ENCODE peak calls at places on chromosome X, in four cellular contexts. G, M, E and Z are unnamed samples. For H3K4me1, the result is how much of the 10 kb centered on the place peaks cover.

GRCh38 chrX:140141444-140142029 is 176.2 kb upstream of the CXorf66 start:
- DNase-seq in E (no peak), M (peak), G (peak), Z (peak)

GRCh38 chrX:71227370-71228062 is 4.5 kb downstream of the GJB1 start:
- DNase-seq in G (no peak), M (no peak), E (no peak), Z (no peak)

GRCh38 chrX:54447461-54447860 is 7.3 kb downstream of the TSR2 start:
- DNase-seq in M (no peak), E (no peak), G (no peak), Z (no peak)

GRCh38 chrX:109654710-109655109 is 29.7 kb upstream of the KCNE5 start:
- DNase-seq in M (no peak), E (no peak), G (no peak), Z (no peak)

GRCh38 chrX:134572816-134573682 is 85.2 kb downstream of the PLAC1 start:
- DNase-seq in M (no peak), G (no peak), E (no peak), Z (no peak)

GRCh38 chrX:151396042-151396826 is 772 bp upstream of the VMA21 start:
- DNase-seq in G (peak), M (peak), E (peak), Z (peak)

GRCh38 chrX:146456058-146456457 is 353.5 kb upstream of the CXorf51B start:
- DNase-seq in E (no peak), G (no peak), M (no peak), Z (no peak)

GRCh38 chrX:69133561-69134542 is 31.4 kb downstream of the PJA1 start:
- DNase-seq in G (no peak), E (peak), M (no peak), Z (peak)

GRCh38 chrX:139930923-139931645 is 1.8 kb downstream of the ATP11C start:
- DNase-seq in E (peak), G (peak), M (peak), Z (peak)

GRCh38 chrX:1894656-1895055 is 279.8 kb downstream of the ASMT start:
- DNase-seq in E (no peak), G (no peak), M (no peak), Z (no peak)

GRCh38 chrX:1393871-1394615 is 2.1 kb upstream of the SLC25A6 start:
- DNase-seq in M (no peak), E (peak), G (no peak), Z (no peak)

GRCh38 chrX:87299563-87300160 is 217.9 kb upstream of the KLHL4 start:
- DNase-seq in M (no peak), E (no peak), G (peak), Z (no peak)

GRCh38 chrX:110669572-110669971 is 126.0 kb downstream of the CHRDL1 start:
- DNase-seq in E (no peak), G (no peak), M (no peak), Z (no peak)

GRCh38 chrX:1281511-1281910 is 12.9 kb downstream of the CSF2RA start:
- DNase-seq in G (no peak), E (no peak), M (no peak), Z (no peak)

GRCh38 chrX:107730298-107730655 is 45.3 kb downstream of the TSC22D3 start:
- DNase-seq in M (no peak), G (no peak), E (no peak), Z (peak)

GRCh38 chrX:25296850-25297249 is 281.1 kb upstream of the ARX start:
- DNase-seq in G (no peak), E (no peak), M (no peak), Z (no peak)

GRCh38 chrX:112642349-112642748 is 37.4 kb downstream of the LHFPL1 start:
- DNase-seq in E (no peak), M (peak), G (peak), Z (peak)

GRCh38 chrX:104681214-104681613 is 115.2 kb downstream of the IL1RAPL2 start:
- DNase-seq in M (no peak), E (no peak), G (no peak), Z (no peak)

GRCh38 chrX:101303790-101304189 is 12.7 kb upstream of the TAF7L start:
- DNase-seq in M (no peak), G (no peak), E (no peak), Z (no peak)

GRCh38 chrX:150874448-150874847 is 24.0 kb downstream of the CD99L2 start:
- DNase-seq in M (no peak), E (no peak), G (no peak), Z (no peak)

GRCh38 chrX:40155617-40156471 is 58.1 kb upstream of the BCOR start:
- DNase-seq in M (no peak), E (peak), G (no peak), Z (no peak)

GRCh38 chrX:40153335-40154221 is 55.8 kb upstream of the BCOR start:
- DNase-seq in M (peak), E (peak), G (peak), Z (peak)

GRCh38 chrX:40154853-40155616 is 57.3 kb upstream of the BCOR start:
- DNase-seq in M (peak), E (peak), G (peak), Z (peak)

GRCh38 chrX:40152706-40153334 is 55.1 kb upstream of the BCOR start:
- DNase-seq in M (peak), E (peak), G (no peak), Z (peak)

GRCh38 chrX:40154229-40154852 is 56.6 kb upstream of the BCOR start:
- DNase-seq in M (no peak), E (peak), G (no peak), Z (peak)
- H3K4me1 ChIP-seq in M (under half), E (under half), G (under half), Z (under half)

GRCh38 chrX:10576777-10577444 is 43.5 kb downstream of the MID1 start:
- DNase-seq in M (no peak), G (no peak), E (peak), Z (peak)

GRCh38 chrX:10577863-10578262 is 42.5 kb downstream of the MID1 start:
- DNase-seq in G (no peak), M (no peak), E (no peak), Z (no peak)

GRCh38 chrX:10582215-10582733 is 38.1 kb downstream of the MID1 start:
- DNase-seq in M (no peak), G (no peak), E (no peak), Z (no peak)

GRCh38 chrX:10579018-10579752 is 41.2 kb downstream of the MID1 start:
- DNase-seq in E (no peak), G (no peak), M (no peak), Z (no peak)

DNA sequence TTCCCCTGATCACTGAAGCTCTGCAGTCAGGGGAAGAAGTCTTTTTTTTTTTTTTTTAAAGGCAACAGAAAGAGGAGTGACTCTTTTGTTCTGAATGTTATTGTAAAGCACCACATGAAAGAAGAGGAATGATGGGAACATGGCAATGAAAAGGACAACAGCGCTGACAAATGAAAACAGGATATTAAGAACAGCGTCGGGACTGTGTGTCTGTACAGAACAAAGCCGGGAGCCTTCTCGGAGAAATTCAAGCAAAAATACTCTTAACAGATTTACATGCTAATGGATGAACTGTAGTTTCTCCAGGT is 40.7 kb downstream of the MID1 start:
- DNase-seq in E (no peak), G (no peak), M (no peak), Z (no peak)
- H3K4me1 ChIP-seq in E (under half), G (under half), M (under half), Z (under half)

GRCh38 chrX:148459343-148459742 is 41.1 kb upstream of the AFF2 start:
- DNase-seq in E (no peak), M (no peak), G (no peak), Z (no peak)
- H3K4me1 ChIP-seq in E (under half), M (under half), G (under half), Z (under half)

GRCh38 chrX:154332561-154332960 is 37.0 kb downstream of the TKTL1 start:
- DNase-seq in G (no peak), M (no peak), E (peak), Z (no peak)

GRCh38 chrX:154325541-154325940 is 29.9 kb downstream of the TKTL1 start:
- DNase-seq in E (no peak), G (no peak), M (no peak), Z (peak)

GRCh38 chrX:154327026-154327820 is 31.6 kb downstream of the TKTL1 start:
- DNase-seq in G (peak), E (no peak), M (peak), Z (peak)

GRCh38 chrX:154328646-154329045 is 33.1 kb downstream of the TKTL1 start:
- DNase-seq in M (no peak), E (no peak), G (no peak), Z (no peak)

GRCh38 chrX:154329284-154329683 is 33.7 kb downstream of the TKTL1 start:
- DNase-seq in M (no peak), G (no peak), E (no peak), Z (no peak)
- H3K4me1 ChIP-seq in M (under half), G (under half), E (under half), Z (under half)

GRCh38 chrX:136202889-136203288 is 48.3 kb downstream of the MAP7D3 start:
- DNase-seq in M (no peak), E (no peak), G (no peak), Z (no peak)
- H3K4me1 ChIP-seq in M (under half), E (under half), G (under half), Z (under half)

GRCh38 chrX:24153175-24153795 is 3.8 kb downstream of the ZFX start:
- DNase-seq in G (no peak), M (no peak), E (no peak), Z (no peak)

GRCh38 chrX:24153796-24154189 is 4.3 kb downstream of the ZFX start:
- DNase-seq in G (no peak), E (no peak), M (no peak), Z (no peak)

GRCh38 chrX:24156177-24156576 is 6.6 kb downstream of the ZFX start:
- DNase-seq in G (no peak), M (no peak), E (no peak), Z (no peak)

GRCh38 chrX:24154490-24155034 is 5.0 kb downstream of the ZFX start:
- DNase-seq in E (no peak), G (no peak), M (no peak), Z (no peak)

DNA sequence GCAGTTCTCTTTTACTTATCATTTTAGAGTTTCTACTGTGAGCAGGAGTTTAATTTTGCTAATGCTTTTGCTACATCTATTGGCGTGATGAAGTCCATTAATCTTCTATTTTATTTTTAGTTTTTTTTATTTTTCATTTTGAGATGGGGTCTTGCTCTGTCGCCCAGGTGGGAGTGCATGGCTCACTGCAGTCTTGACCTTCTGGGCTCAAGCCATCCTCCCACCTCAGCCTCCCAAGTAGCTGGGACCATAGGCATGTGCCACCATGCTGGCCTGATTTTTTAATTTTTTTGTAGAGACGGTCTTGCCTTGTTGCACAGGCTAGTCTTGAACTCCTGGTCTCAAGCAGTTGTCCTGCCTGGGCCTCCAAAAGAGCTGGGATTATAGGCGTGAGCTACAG is 9.4 kb downstream of the ZFX start:
- DNase-seq in M (no peak), E (no peak), G (no peak), Z (no peak)
- H3K4me1 ChIP-seq in M (under half), E (under half), G (under half), Z (under half)

GRCh38 chrX:10103023-10103422 is 53.8 kb upstream of the CLCN4 start:
- DNase-seq in E (no peak), M (no peak), G (no peak), Z (peak)
- H3K4me1 ChIP-seq in E (under half), M (under half), G (under half), Z (under half)